ENCODE peak calls at places on chromosomes 3 and 15, in five cellular contexts. H is GM12865, X is sigmoid colon, V is mesothelial cell of epicardium, K is breast epithelium. W is an unnamed sample.

GRCh38 chr15:35999211-35999610 is 453.2 kb upstream of the DPH6 start:
- DNase-seq in K (no peak), H (no peak), V (no peak), X (no peak), W (no peak)

GRCh38 chr15:93658026-93658790 is 569.2 kb upstream of the RGMA start:
- DNase-seq in H (no peak), X (no peak), V (no peak), K (no peak), W (no peak)

GRCh38 chr15:37819191-37819590 is 115.2 kb upstream of the TMCO5A start:
- DNase-seq in V (no peak), X (no peak), K (no peak), H (no peak), W (no peak)

GRCh38 chr3:155079795-155080546 is at the start of gene MME:
- DNase-seq in X (no peak), H (no peak), V (no peak), K (no peak), W (peak)

GRCh38 chr3:132255041-132255745 is 62.0 kb upstream of the ACP3 start:
- DNase-seq in K (no peak), V (no peak), X (no peak), H (no peak), W (no peak)

GRCh38 chr15:26295331-26295730 is 432.2 kb upstream of the ATP10A start:
- DNase-seq in H (no peak), X (no peak), K (no peak), V (no peak), W (no peak)

GRCh38 chr3:188904670-188905069 is 267.1 kb upstream of the TPRG1 start:
- DNase-seq in K (no peak), X (no peak), V (no peak), H (no peak), W (no peak)

GRCh38 chr3:99666201-99666600 is 27.8 kb downstream of the COL8A1 start:
- DNase-seq in H (no peak), K (no peak), X (no peak), V (no peak), W (no peak)

GRCh38 chr3:71066356-71066755 is 517.2 kb downstream of the FOXP1 start:
- DNase-seq in H (no peak), V (no peak), K (no peak), X (no peak), W (no peak)

DNA sequence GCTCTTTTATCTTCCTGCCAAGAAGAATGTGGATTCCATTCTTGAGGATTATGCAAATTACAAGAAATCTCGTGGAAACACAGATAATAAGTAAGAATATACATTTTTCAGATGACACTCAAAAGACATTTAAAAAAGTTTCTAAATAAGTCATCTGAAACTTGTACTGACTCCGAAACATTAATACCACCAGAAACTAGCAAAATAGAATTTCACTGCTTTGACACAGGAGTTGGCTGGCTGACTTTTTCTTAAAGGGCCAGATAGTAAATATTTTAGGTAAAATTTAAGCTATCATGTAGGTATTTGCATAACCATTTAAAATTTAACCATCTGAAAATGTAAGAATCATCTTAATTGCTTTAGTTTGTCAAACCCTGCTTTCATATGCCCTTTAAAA is 20.8 kb downstream of the MORF4L1 start:
- DNase-seq in K (no peak), X (no peak), V (no peak), H (peak), W (no peak)
- TF ChIP-seq CTCF in K (no peak), X (no peak), V (no peak), H (no peak), W (no peak)

DNA sequence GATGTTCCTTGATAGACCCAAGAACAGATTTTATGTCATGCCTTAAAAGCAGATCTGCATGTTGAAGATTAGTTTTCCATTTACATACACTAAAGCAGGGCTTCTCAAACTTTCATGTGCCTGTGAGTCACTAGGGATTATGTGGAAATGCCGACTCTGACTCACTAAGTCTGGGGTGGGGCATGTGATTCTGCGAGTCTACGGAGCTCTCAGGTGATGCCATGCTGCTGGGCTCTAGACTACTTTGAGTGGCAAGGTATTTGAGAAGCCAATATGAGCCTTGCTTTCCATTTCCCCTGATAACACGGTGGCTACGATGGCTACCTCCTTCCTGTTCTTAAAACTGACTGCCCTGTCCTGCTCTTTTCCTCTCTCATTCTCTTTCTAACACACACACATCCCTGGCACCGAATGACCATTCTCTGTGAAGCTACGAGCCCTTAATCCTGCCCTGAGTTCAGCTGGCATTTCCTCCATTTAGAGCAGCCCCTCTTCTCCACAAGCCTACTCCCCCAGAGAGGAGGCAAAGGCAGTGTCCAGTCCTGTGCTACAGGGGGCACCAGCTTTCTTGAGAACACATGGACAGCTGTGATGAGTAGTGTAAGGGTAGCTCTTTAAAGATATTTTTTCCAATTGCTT is 39.7 kb upstream of the PYGO1 start:
- DNase-seq in X (no peak), V (no peak), H (no peak), K (no peak), W (peak)
- TF ChIP-seq CTCF in X (no peak), V (no peak), H (no peak), K (no peak), W (no peak)

GRCh38 chr15:96622714-96623113 is 292.2 kb downstream of the NR2F2 start:
- DNase-seq in K (no peak), X (no peak), H (no peak), V (no peak), W (no peak)

GRCh38 chr15:96625251-96625650 is 294.8 kb downstream of the NR2F2 start:
- DNase-seq in K (no peak), V (no peak), H (no peak), X (no peak), W (no peak)

GRCh38 chr15:96629501-96629900 is 299.0 kb downstream of the NR2F2 start:
- DNase-seq in K (no peak), X (peak), H (no peak), V (no peak), W (no peak)

GRCh38 chr15:96626936-96627577 is 296.6 kb downstream of the NR2F2 start:
- DNase-seq in K (no peak), V (no peak), H (no peak), X (no peak), W (no peak)
- TF ChIP-seq CTCF in K (no peak), V (no peak), H (no peak), X (no peak), W (no peak)

GRCh38 chr3:52451237-52452083 is 2.4 kb downstream of the TNNC1 start:
- DNase-seq in V (no peak), H (no peak), X (no peak), K (no peak), W (no peak)
- TF ChIP-seq CTCF in V (no peak), H (peak), X (no peak), K (no peak), W (no peak)

GRCh38 chr15:101017041-101017754 is 98.0 kb downstream of the LRRK1 start:
- DNase-seq in X (peak), H (no peak), V (no peak), K (no peak), W (peak)
- TF ChIP-seq CTCF in X (no peak), H (no peak), V (no peak), K (no peak), W (no peak)

DNA sequence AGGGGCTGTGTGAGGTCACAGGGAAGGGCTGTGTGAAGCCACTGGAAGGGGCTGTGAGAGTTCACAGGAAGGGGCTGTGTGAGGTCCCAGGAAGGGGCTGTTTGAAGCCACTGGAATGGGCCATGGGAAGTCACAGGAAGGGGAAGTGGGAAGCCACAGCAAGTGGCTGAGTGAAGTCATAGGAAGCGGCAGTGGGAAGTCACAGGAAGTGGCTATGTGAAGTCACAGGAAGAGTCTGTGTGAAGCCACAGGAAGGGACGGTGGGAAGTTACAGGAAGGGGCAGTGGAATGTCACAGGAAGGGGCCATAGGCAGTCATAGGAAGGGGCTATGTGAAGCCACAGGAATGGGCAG is 37.4 kb downstream of the GASK1A start:
- DNase-seq in V (no peak), K (no peak), X (no peak), H (no peak), W (peak)
- TF ChIP-seq CTCF in V (no peak), K (no peak), X (no peak), H (no peak), W (no peak)

DNA sequence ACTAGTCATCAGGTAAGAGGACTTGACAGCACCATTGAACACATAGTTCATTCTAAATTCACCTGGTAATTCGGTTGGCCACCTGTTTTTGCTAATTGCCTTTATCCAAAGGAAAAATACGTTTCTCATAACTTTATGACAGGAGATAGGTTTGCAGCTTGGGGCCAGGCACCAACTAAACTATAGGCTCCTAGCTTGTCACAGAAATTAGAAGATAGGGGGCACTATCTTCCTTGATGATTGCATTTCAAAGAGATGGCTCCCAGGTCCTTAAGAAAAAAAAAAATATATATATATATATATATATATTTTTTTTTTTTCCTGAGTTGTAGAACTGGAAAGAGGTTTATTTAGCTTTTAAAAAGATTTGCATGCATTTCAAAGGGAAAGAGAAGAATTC is 563.6 kb downstream of the NAALADL2 start:
- DNase-seq in X (no peak), K (no peak), V (no peak), H (peak), W (no peak)
- TF ChIP-seq CTCF in X (no peak), K (no peak), V (no peak), H (no peak), W (no peak)

GRCh38 chr15:60932051-60932915 is 296.8 kb downstream of the RORA start:
- DNase-seq in X (no peak), H (peak), V (no peak), K (no peak), W (peak)
- TF ChIP-seq CTCF in X (no peak), H (peak), V (no peak), K (no peak), W (no peak)

DNA sequence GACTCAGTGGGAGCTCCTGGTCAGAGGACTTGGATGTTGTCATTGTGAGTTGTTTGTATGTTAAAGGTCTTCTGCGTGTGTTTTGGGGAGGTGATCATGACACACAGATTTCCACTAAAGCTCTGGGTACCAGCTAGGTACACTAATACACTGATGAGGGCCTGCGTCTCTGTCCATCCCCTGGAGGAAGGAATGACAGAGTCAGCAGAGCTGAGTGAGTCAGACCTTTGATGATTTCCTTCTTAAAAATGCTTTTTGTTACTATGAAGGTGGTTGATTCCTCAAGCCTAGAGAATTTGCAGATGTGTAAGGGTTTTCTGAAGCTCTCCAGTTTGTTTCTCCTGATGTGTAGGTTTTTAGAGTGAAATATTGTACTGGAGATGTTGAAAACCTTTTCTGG is 424.1 kb upstream of the TPM1 start:
- DNase-seq in K (no peak), V (no peak), H (no peak), X (no peak), W (no peak)
- TF ChIP-seq CTCF in K (no peak), V (no peak), H (no peak), X (no peak), W (no peak)

GRCh38 chr3:129057249-129057648 is 3.3 kb upstream of the GP9 start:
- DNase-seq in V (no peak), K (no peak), X (no peak), H (no peak), W (no peak)
- TF ChIP-seq CTCF in V (no peak), K (no peak), X (no peak), H (no peak), W (no peak)

W was measured in lower leg skin.